ENCODE peak calls at places on chromosomes 16 and 17, in seven cellular contexts. One of them, this sample, is unnamed.

GRCh38 chr16:66751992-66752322 is 548 bp upstream of the DYNC1LI2 start:
- DNase-seq in T follicular helper cell: no peak
- DNase-seq in RWPE1: no peak
- DNase-seq in Peyer's patch: no peak
- DNase-seq in NCI-H1930: no peak
- DNase-seq in GM19239: no peak
- DNase-seq in ACHN: no peak
- DNase-seq in this sample: no peak

GRCh38 chr17:50292465-50292864 is 18.2 kb downstream of the TMEM92 start:
- DNase-seq in T follicular helper cell: no peak
- DNase-seq in RWPE1: no peak
- DNase-seq in Peyer's patch: no peak
- DNase-seq in NCI-H1930: no peak
- DNase-seq in GM19239: no peak
- DNase-seq in ACHN: no peak
- DNase-seq in this sample: no peak

GRCh38 chr17:76697702-76698465 is 12.9 kb downstream of the MXRA7 start:
- DNase-seq in T follicular helper cell: no peak
- DNase-seq in RWPE1: no peak
- DNase-seq in Peyer's patch: no peak
- DNase-seq in NCI-H1930: no peak
- DNase-seq in GM19239: no peak
- DNase-seq in ACHN: peak
- DNase-seq in this sample: no peak

GRCh38 chr17:31072186-31072585 is 22.6 kb upstream of the NF1 start:
- DNase-seq in T follicular helper cell: no peak
- DNase-seq in RWPE1: peak
- DNase-seq in Peyer's patch: no peak
- DNase-seq in NCI-H1930: no peak
- DNase-seq in GM19239: no peak
- DNase-seq in ACHN: no peak
- DNase-seq in this sample: no peak

GRCh38 chr17:73261952-73262675 is 434 bp upstream of the CPSF4L start:
- DNase-seq in T follicular helper cell: no peak
- DNase-seq in RWPE1: no peak
- DNase-seq in Peyer's patch: peak
- DNase-seq in NCI-H1930: no peak
- DNase-seq in GM19239: no peak
- DNase-seq in ACHN: no peak
- DNase-seq in this sample: no peak

GRCh38 chr17:41580651-41581365 is 5.9 kb downstream of the KRT14 start:
- DNase-seq in T follicular helper cell: no peak
- DNase-seq in RWPE1: peak
- DNase-seq in Peyer's patch: no peak
- DNase-seq in NCI-H1930: no peak
- DNase-seq in GM19239: no peak
- DNase-seq in ACHN: no peak
- DNase-seq in this sample: no peak

GRCh38 chr16:1105888-1106620 is 10.0 kb upstream of the C1QTNF8 start:
- DNase-seq in T follicular helper cell: peak
- DNase-seq in RWPE1: peak
- DNase-seq in Peyer's patch: peak
- DNase-seq in NCI-H1930: no peak
- DNase-seq in GM19239: peak
- DNase-seq in ACHN: peak
- DNase-seq in this sample: peak

GRCh38 chr17:39800540-39800939 is 62.8 kb downstream of the GRB7 start:
- DNase-seq in T follicular helper cell: peak
- DNase-seq in RWPE1: no peak
- DNase-seq in Peyer's patch: no peak
- DNase-seq in NCI-H1930: peak
- DNase-seq in GM19239: peak
- DNase-seq in ACHN: no peak
- DNase-seq in this sample: no peak

GRCh38 chr17:57461082-57461481 is 204.8 kb downstream of the MSI2 start:
- DNase-seq in T follicular helper cell: no peak
- DNase-seq in RWPE1: no peak
- DNase-seq in Peyer's patch: no peak
- DNase-seq in NCI-H1930: no peak
- DNase-seq in GM19239: no peak
- DNase-seq in ACHN: no peak
- DNase-seq in this sample: no peak

GRCh38 chr17:7782237-7782636 is 51.8 kb upstream of the KDM6B start:
- DNase-seq in T follicular helper cell: no peak
- DNase-seq in RWPE1: no peak
- DNase-seq in Peyer's patch: no peak
- DNase-seq in NCI-H1930: no peak
- DNase-seq in GM19239: no peak
- DNase-seq in ACHN: peak
- DNase-seq in this sample: no peak

This sample was measured in H54.